ENCODE peak calls at places on chromosomes 11 and 22, in nine cellular contexts. One of them, this sample, is unnamed.
A peak's percentile ranks its signal among the peaks of the same experiment; 100 is the strongest.

GRCh38 chr11:11725438-11725837 is 103.6 kb upstream of the GALNT18 start:
- DNase-seq in adrenal gland: no peak
- DNase-seq in spleen: no peak
- DNase-seq in uterus: no peak
- DNase-seq in A549: no peak
- DNase-seq in ovary: no peak
- DNase-seq in prostate gland: no peak
- DNase-seq in K562: no peak
- DNase-seq in H1: no peak
- DNase-seq in this sample: no peak

GRCh38 chr11:127564803-127565202 is 564.2 kb upstream of the KIRREL3 start:
- DNase-seq in adrenal gland: no peak
- DNase-seq in uterus: no peak
- DNase-seq in A549: no peak
- DNase-seq in prostate gland: no peak
- DNase-seq in spleen: no peak
- DNase-seq in H1: no peak
- DNase-seq in K562: no peak
- DNase-seq in ovary: no peak
- DNase-seq in this sample: no peak

GRCh38 chr22:39690901-39691620 is 120.5 kb downstream of the CACNA1I start:
- DNase-seq in H1: no peak
- DNase-seq in adrenal gland: peak; percentile 40
- DNase-seq in ovary: no peak
- DNase-seq in A549: no peak
- DNase-seq in prostate gland: no peak
- DNase-seq in spleen: no peak
- DNase-seq in uterus: no peak
- DNase-seq in K562: peak; percentile 28
- DNase-seq in this sample: no peak

GRCh38 chr11:113556036-113556435 is 80.8 kb upstream of the DRD2 start:
- DNase-seq in K562: no peak
- DNase-seq in adrenal gland: no peak
- DNase-seq in A549: no peak
- DNase-seq in spleen: no peak
- DNase-seq in uterus: no peak
- DNase-seq in ovary: no peak
- DNase-seq in H1: no peak
- DNase-seq in prostate gland: no peak
- DNase-seq in this sample: no peak

GRCh38 chr11:1570001-1570453 is 2.0 kb downstream of the DUSP8 start:
- DNase-seq in adrenal gland: peak; percentile 25
- DNase-seq in H1: no peak
- DNase-seq in ovary: no peak
- DNase-seq in uterus: no peak
- DNase-seq in A549: no peak
- DNase-seq in K562: no peak
- DNase-seq in spleen: peak; percentile 69
- DNase-seq in prostate gland: no peak
- DNase-seq in this sample: peak; percentile 14

GRCh38 chr11:121671276-121672168 is 218.8 kb upstream of the SORL1-AS1 start:
- DNase-seq in spleen: no peak
- DNase-seq in K562: no peak
- DNase-seq in prostate gland: no peak
- DNase-seq in uterus: no peak
- DNase-seq in ovary: no peak
- DNase-seq in adrenal gland: no peak
- DNase-seq in H1: peak; percentile 16
- DNase-seq in A549: no peak
- DNase-seq in this sample: no peak

GRCh38 chr22:42243802-42244060 is 26.7 kb downstream of the TCF20 start:
- DNase-seq in H1: no peak
- DNase-seq in A549: no peak
- DNase-seq in ovary: no peak
- DNase-seq in K562: no peak
- DNase-seq in uterus: no peak
- DNase-seq in spleen: no peak
- DNase-seq in adrenal gland: no peak
- DNase-seq in prostate gland: no peak
- DNase-seq in this sample: no peak

GRCh38 chr11:122024278-122024677 is 91.7 kb downstream of the BLID start:
- DNase-seq in A549: no peak
- DNase-seq in ovary: no peak
- DNase-seq in spleen: no peak
- DNase-seq in H1: no peak
- DNase-seq in uterus: no peak
- DNase-seq in adrenal gland: no peak
- DNase-seq in prostate gland: no peak
- DNase-seq in K562: no peak
- DNase-seq in this sample: no peak

GRCh38 chr11:110086892-110087309 is 6.3 kb upstream of the ZC3H12C start:
- DNase-seq in spleen: no peak
- DNase-seq in ovary: no peak
- DNase-seq in prostate gland: no peak
- DNase-seq in H1: no peak
- DNase-seq in K562: no peak
- DNase-seq in A549: no peak
- DNase-seq in uterus: no peak
- DNase-seq in adrenal gland: no peak
- DNase-seq in this sample: no peak

GRCh38 chr11:127395034-127395433 is 394.5 kb upstream of the KIRREL3 start:
- DNase-seq in H1: no peak
- DNase-seq in uterus: no peak
- DNase-seq in K562: no peak
- DNase-seq in prostate gland: no peak
- DNase-seq in adrenal gland: no peak
- DNase-seq in ovary: no peak
- DNase-seq in A549: no peak
- DNase-seq in spleen: no peak
- DNase-seq in this sample: no peak

DNA sequence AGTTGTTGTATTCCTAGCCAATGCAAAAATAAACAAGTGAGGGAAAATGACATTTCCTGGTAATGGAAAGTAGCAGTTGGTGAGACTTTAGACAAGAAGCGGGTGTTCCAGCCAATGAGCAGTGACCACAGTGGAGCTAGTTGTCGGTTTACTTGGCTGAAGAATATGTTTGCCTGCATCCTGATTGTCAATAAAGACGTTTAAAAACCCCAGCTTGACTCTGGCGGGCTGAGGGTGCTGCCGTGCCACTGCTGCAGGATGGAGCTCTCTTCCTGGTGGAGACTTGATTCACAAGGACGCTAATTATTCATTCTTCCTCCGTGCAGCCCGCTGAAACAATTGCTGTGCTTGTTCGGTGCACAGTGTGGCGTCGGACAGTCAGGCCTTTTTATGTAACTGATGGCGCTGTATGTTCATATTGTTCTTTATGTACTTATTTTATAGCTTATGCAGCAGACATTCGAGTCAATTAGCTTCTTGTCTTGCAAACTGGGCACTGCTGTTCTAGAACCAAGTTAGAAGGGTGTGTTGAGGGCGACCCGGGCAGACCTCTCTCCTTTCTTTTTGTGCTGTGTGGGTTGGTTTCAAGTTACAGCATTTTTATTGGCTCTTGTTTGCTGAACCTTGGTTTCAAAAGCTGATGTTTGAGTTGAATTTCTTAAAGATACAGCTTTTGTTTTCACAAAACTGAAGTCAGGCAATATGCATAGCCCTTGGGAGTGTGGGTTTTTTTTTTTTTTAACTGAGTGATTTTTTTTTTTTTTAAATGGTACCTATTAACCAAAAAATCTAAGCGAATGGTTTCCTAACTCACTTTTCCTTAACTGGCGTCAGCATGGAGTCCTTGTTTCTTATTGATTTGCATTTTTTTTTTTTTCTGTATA is 153.9 kb downstream of the TEAD1 start:
- DNase-seq in A549: no peak
- DNase-seq in K562: peak; percentile 67
- DNase-seq in adrenal gland: peak; percentile 33
- DNase-seq in H1: no peak
- DNase-seq in ovary: no peak
- DNase-seq in prostate gland: peak; percentile 59
- DNase-seq in spleen: no peak
- DNase-seq in uterus: no peak
- DNase-seq in this sample: peak; percentile 77
- TF ChIP-seq POLR2A in A549: no peak
- TF ChIP-seq POLR2A in K562: peak; percentile 34
- TF ChIP-seq POLR2A in adrenal gland: peak; percentile 69
- TF ChIP-seq POLR2A in H1: peak; percentile 68
- TF ChIP-seq POLR2A in ovary: no peak
- TF ChIP-seq POLR2A in prostate gland: no peak
- TF ChIP-seq POLR2A in spleen: peak; percentile 3
- TF ChIP-seq POLR2A in uterus: no peak
- TF ChIP-seq POLR2A in this sample: no peak

GRCh38 chr11:8080069-8080670 is 841 bp upstream of the TUB start:
- DNase-seq in A549: no peak
- DNase-seq in uterus: no peak
- DNase-seq in K562: no peak
- DNase-seq in prostate gland: no peak
- DNase-seq in adrenal gland: no peak
- DNase-seq in ovary: no peak
- DNase-seq in H1: no peak
- DNase-seq in spleen: no peak
- DNase-seq in this sample: no peak
- H3K4me3 ChIP-seq in A549: peak overlapping the region; percentile 80
- H3K4me3 ChIP-seq in uterus: peak overlapping the region; percentile 49
- H3K4me3 ChIP-seq in K562: no peak overlapping the region
- H3K4me3 ChIP-seq in prostate gland: peak overlapping the region; percentile 50
- H3K4me3 ChIP-seq in adrenal gland: no peak overlapping the region
- H3K4me3 ChIP-seq in ovary: peak overlapping the region; percentile 57
- H3K4me3 ChIP-seq in H1: peak overlapping the region; percentile 51
- H3K4me3 ChIP-seq in spleen: no peak overlapping the region
- H3K4me3 ChIP-seq in this sample: no peak overlapping the region

GRCh38 chr22:23393721-23394320 is 186.3 kb downstream of the IGLL1 start:
- DNase-seq in A549: no peak
- DNase-seq in K562: no peak
- DNase-seq in spleen: peak; percentile 55
- DNase-seq in prostate gland: no peak
- DNase-seq in uterus: peak; percentile 9
- DNase-seq in H1: no peak
- DNase-seq in ovary: no peak
- DNase-seq in adrenal gland: no peak
- DNase-seq in this sample: no peak

GRCh38 chr22:23394525-23395326 is 185.4 kb downstream of the IGLL1 start:
- DNase-seq in H1: no peak
- DNase-seq in uterus: peak; percentile 6
- DNase-seq in spleen: no peak
- DNase-seq in K562: no peak
- DNase-seq in adrenal gland: no peak
- DNase-seq in ovary: peak; percentile 23
- DNase-seq in prostate gland: no peak
- DNase-seq in A549: no peak
- DNase-seq in this sample: no peak

GRCh38 chr22:23389271-23390071 is 190.6 kb downstream of the IGLL1 start:
- DNase-seq in A549: no peak
- DNase-seq in spleen: no peak
- DNase-seq in prostate gland: no peak
- DNase-seq in K562: no peak
- DNase-seq in uterus: no peak
- DNase-seq in H1: peak; percentile 47
- DNase-seq in ovary: no peak
- DNase-seq in adrenal gland: no peak
- DNase-seq in this sample: no peak

GRCh38 chr22:23391022-23391421 is 189.1 kb downstream of the IGLL1 start:
- DNase-seq in prostate gland: no peak
- DNase-seq in spleen: no peak
- DNase-seq in adrenal gland: no peak
- DNase-seq in K562: no peak
- DNase-seq in ovary: no peak
- DNase-seq in uterus: no peak
- DNase-seq in A549: no peak
- DNase-seq in H1: no peak
- DNase-seq in this sample: no peak

GRCh38 chr22:23392420-23393121 is 187.5 kb downstream of the IGLL1 start:
- DNase-seq in uterus: no peak
- DNase-seq in K562: no peak
- DNase-seq in ovary: no peak
- DNase-seq in H1: no peak
- DNase-seq in prostate gland: no peak
- DNase-seq in A549: no peak
- DNase-seq in adrenal gland: no peak
- DNase-seq in spleen: peak; percentile 65
- DNase-seq in this sample: no peak
- H3K4me1 ChIP-seq in uterus: no peaks in the 10 kb centered on the region
- H3K4me1 ChIP-seq in K562: no peaks in the 10 kb centered on the region
- H3K4me1 ChIP-seq in ovary: no peaks in the 10 kb centered on the region
- H3K4me1 ChIP-seq in H1: no peaks in the 10 kb centered on the region
- H3K4me1 ChIP-seq in prostate gland: no peaks in the 10 kb centered on the region
- H3K4me1 ChIP-seq in A549: no peaks in the 10 kb centered on the region
- H3K4me1 ChIP-seq in adrenal gland: no peaks in the 10 kb centered on the region
- H3K4me1 ChIP-seq in spleen: peaks cover 6% of the 10 kb centered on the region
- H3K4me1 ChIP-seq in this sample: no peaks in the 10 kb centered on the region

GRCh38 chr11:65536412-65537295 is 11.8 kb downstream of the SCYL1 start:
- DNase-seq in ovary: no peak
- DNase-seq in H1: no peak
- DNase-seq in A549: no peak
- DNase-seq in adrenal gland: no peak
- DNase-seq in spleen: no peak
- DNase-seq in K562: no peak
- DNase-seq in uterus: no peak
- DNase-seq in prostate gland: no peak
- DNase-seq in this sample: no peak
- TF ChIP-seq POLR2A in ovary: no peak
- TF ChIP-seq POLR2A in H1: no peak
- TF ChIP-seq POLR2A in A549: no peak
- TF ChIP-seq POLR2A in adrenal gland: no peak
- TF ChIP-seq POLR2A in spleen: no peak
- TF ChIP-seq POLR2A in K562: no peak
- TF ChIP-seq POLR2A in uterus: no peak
- TF ChIP-seq POLR2A in prostate gland: no peak
- TF ChIP-seq POLR2A in this sample: no peak

GRCh38 chr22:46052331-46052771 is 75.4 kb upstream of the WNT7B start:
- DNase-seq in prostate gland: no peak
- DNase-seq in H1: no peak
- DNase-seq in K562: no peak
- DNase-seq in ovary: peak; percentile 61
- DNase-seq in spleen: peak; percentile 77
- DNase-seq in A549: no peak
- DNase-seq in adrenal gland: no peak
- DNase-seq in uterus: peak; percentile 50
- DNase-seq in this sample: peak; percentile 40
- H3K4me3 ChIP-seq in prostate gland: peak overlapping the region; percentile 61
- H3K4me3 ChIP-seq in H1: no peak overlapping the region
- H3K4me3 ChIP-seq in K562: no peak overlapping the region
- H3K4me3 ChIP-seq in ovary: peak overlapping the region; percentile 87
- H3K4me3 ChIP-seq in spleen: no peak overlapping the region
- H3K4me3 ChIP-seq in A549: no peak overlapping the region
- H3K4me3 ChIP-seq in adrenal gland: no peak overlapping the region
- H3K4me3 ChIP-seq in uterus: peak overlapping the region; percentile 47
- H3K4me3 ChIP-seq in this sample: no peak overlapping the region

DNA sequence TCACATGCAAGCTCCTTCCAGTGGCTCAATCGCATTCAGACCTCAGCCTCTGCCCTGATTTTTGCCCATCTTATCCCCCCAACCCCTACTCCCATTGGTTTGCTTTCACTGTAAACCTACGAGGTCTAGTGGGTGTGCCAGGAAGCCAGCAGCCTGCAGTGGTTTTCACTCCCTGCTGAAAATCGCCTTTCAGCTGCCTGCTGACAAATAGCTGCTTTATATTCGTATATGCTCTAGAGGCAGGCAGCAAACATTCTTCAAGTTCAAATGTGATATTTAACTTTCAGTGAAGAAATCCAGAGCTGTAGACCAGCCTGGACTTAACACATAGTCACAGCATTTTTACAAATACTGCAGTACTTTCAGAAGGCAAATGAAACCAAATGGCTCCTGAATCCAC is 92.8 kb upstream of the APOA1 start:
- DNase-seq in A549: no peak
- DNase-seq in K562: no peak
- DNase-seq in ovary: no peak
- DNase-seq in adrenal gland: no peak
- DNase-seq in spleen: peak; percentile 76
- DNase-seq in prostate gland: no peak
- DNase-seq in uterus: no peak
- DNase-seq in H1: no peak
- DNase-seq in this sample: peak; percentile 8
- H3K4me1 ChIP-seq in A549: peaks cover 15% of the 10 kb centered on the region
- H3K4me1 ChIP-seq in K562: peaks cover 31% of the 10 kb centered on the region
- H3K4me1 ChIP-seq in ovary: no peaks in the 10 kb centered on the region
- H3K4me1 ChIP-seq in adrenal gland: peaks cover 26% of the 10 kb centered on the region
- H3K4me1 ChIP-seq in spleen: peaks cover 77% of the 10 kb centered on the region
- H3K4me1 ChIP-seq in prostate gland: no peaks in the 10 kb centered on the region
- H3K4me1 ChIP-seq in uterus: peaks cover 13% of the 10 kb centered on the region
- H3K4me1 ChIP-seq in H1: peaks cover 4% of the 10 kb centered on the region
- H3K4me1 ChIP-seq in this sample: peaks cover 18% of the 10 kb centered on the region